ENCODE peak calls at places on chromosomes 12 and 14, in seven cellular contexts. D is NCI-H748 treated with DMSO at 0.1 percent for 48 hours, V is iris pigment epithelial cell, K is T-helper 2 cell, O is anterior cingulate cortex, A is GM04504, N is ovary. P is an unnamed sample.

GRCh38 chr14:100804138-100804537 is 21.8 kb upstream of the MEG3 start:
- DNase-seq in D (no peak), V (no peak), K (no peak), O (no peak), A (no peak), N (peak), P (no peak)

GRCh38 chr14:103633391-103633790 is 4.4 kb downstream of the KLC1 start:
- DNase-seq in D (no peak), V (no peak), K (no peak), O (no peak), A (no peak), N (no peak), P (no peak)

GRCh38 chr14:51305761-51306160 is 65.7 kb downstream of the TMX1 start:
- DNase-seq in D (no peak), V (no peak), K (no peak), O (no peak), A (no peak), N (no peak), P (no peak)

GRCh38 chr14:76701981-76702380 is 59.3 kb upstream of the VASH1 start:
- DNase-seq in D (no peak), V (no peak), K (no peak), O (no peak), A (no peak), N (no peak), P (no peak)

GRCh38 chr12:127548123-127548553 is 718.8 kb upstream of the TMEM132C start:
- DNase-seq in D (peak), V (peak), K (no peak), O (no peak), A (peak), N (no peak), P (no peak)

GRCh38 chr12:29640589-29641345 is 143.0 kb downstream of the TMTC1 start:
- DNase-seq in D (no peak), V (peak), K (no peak), O (no peak), A (no peak), N (peak), P (no peak)

GRCh38 chr14:100761481-100761880 is 34.8 kb downstream of the DLK1 start:
- DNase-seq in D (peak), V (peak), K (no peak), O (no peak), A (peak), N (no peak), P (no peak)

GRCh38 chr14:59849371-59850130 is 21.0 kb downstream of the RTN1 start:
- DNase-seq in D (no peak), V (peak), K (no peak), O (no peak), A (no peak), N (no peak), P (no peak)

GRCh38 chr12:56476972-56477432 is 8.6 kb downstream of the SPRYD4 start:
- DNase-seq in D (no peak), V (no peak), K (no peak), O (no peak), A (no peak), N (no peak), P (no peak)

GRCh38 chr12:12823308-12823707 is 10.2 kb downstream of the DDX47 start:
- DNase-seq in D (no peak), V (peak), K (no peak), O (no peak), A (no peak), N (no peak), P (no peak)

GRCh38 chr12:50537538-50537919 is 32.7 kb downstream of the DIP2B start:
- DNase-seq in D (no peak), V (peak), K (no peak), O (no peak), A (peak), N (no peak), P (no peak)

GRCh38 chr12:118979763-118980406 is 1.5 kb upstream of the SRRM4 start:
- DNase-seq in D (peak), V (peak), K (peak), O (peak), A (peak), N (no peak), P (peak)

GRCh38 chr12:6956332-6956727 is 5.2 kb downstream of the PTPN6 start:
- DNase-seq in D (no peak), V (no peak), K (peak), O (no peak), A (no peak), N (no peak), P (no peak)

GRCh38 chr12:95257541-95257940 is 39.9 kb downstream of the VEZT start:
- DNase-seq in D (no peak), V (peak), K (no peak), O (no peak), A (no peak), N (no peak), P (no peak)

GRCh38 chr12:2834581-2835491 is at the start of gene NRIP2:
- DNase-seq in D (peak), V (no peak), K (no peak), O (peak), A (no peak), N (peak), P (peak)

GRCh38 chr12:120890963-120891362 is 13.2 kb downstream of the SPPL3 start:
- DNase-seq in D (no peak), V (no peak), K (no peak), O (no peak), A (no peak), N (no peak), P (no peak)

GRCh38 chr14:95327558-95328374 is 8.1 kb upstream of the CLMN start:
- DNase-seq in D (no peak), V (no peak), K (no peak), O (no peak), A (no peak), N (no peak), P (no peak)

GRCh38 chr12:132445884-132446471 is 44.0 kb upstream of the FBRSL1 start:
- DNase-seq in D (no peak), V (peak), K (peak), O (no peak), A (peak), N (peak), P (no peak)

GRCh38 chr12:42617622-42618021 is 28.1 kb upstream of the PRICKLE1 start:
- DNase-seq in D (no peak), V (no peak), K (no peak), O (no peak), A (no peak), N (no peak), P (no peak)

GRCh38 chr12:130993759-130994670 is 40.3 kb downstream of the ADGRD1 start:
- DNase-seq in D (no peak), V (no peak), K (no peak), O (no peak), A (no peak), N (no peak), P (no peak)

GRCh38 chr12:106074706-106075392 is 63.9 kb downstream of the NUAK1 start:
- DNase-seq in D (no peak), V (peak), K (no peak), O (no peak), A (no peak), N (no peak), P (no peak)

GRCh38 chr14:34536951-34537676 is 2.4 kb downstream of the EAPP start:
- DNase-seq in D (no peak), V (peak), K (no peak), O (no peak), A (no peak), N (no peak), P (no peak)

GRCh38 chr14:68458840-68459469 is 333.9 kb downstream of the ZFP36L1 start:
- DNase-seq in D (no peak), V (peak), K (no peak), O (peak), A (peak), N (no peak), P (peak)

GRCh38 chr12:77113971-77114370 is 48.6 kb upstream of the E2F7 start:
- DNase-seq in D (no peak), V (no peak), K (no peak), O (no peak), A (no peak), N (no peak), P (no peak)

GRCh38 chr12:29316772-29317171 is 64.2 kb downstream of the ERGIC2 start:
- DNase-seq in D (no peak), V (peak), K (no peak), O (no peak), A (peak), N (no peak), P (no peak)

GRCh38 chr12:118357327-118358007 is 15.2 kb downstream of the TAOK3 start:
- DNase-seq in D (no peak), V (peak), K (peak), O (no peak), A (no peak), N (no peak), P (peak)

GRCh38 chr12:94659531-94659930 is 9.2 kb upstream of the TMCC3 start:
- DNase-seq in D (no peak), V (no peak), K (no peak), O (no peak), A (no peak), N (no peak), P (peak)

P was measured in midbrain.